ENCODE peak calls at places on chromosomes 2 and 18, in four cellular contexts. I is HL-60, P is K562, A is GM12878. X is an unnamed sample.

GRCh38 chr2:18410543-18410942 is 149.9 kb downstream of the RDH14 start:
- DNase-seq in A (no peak), P (no peak), I (no peak), X (no peak)

GRCh38 chr18:12645751-12646203 is 12.1 kb downstream of the SPIRE1 start:
- DNase-seq in I (no peak), A (no peak), P (no peak), X (no peak)

GRCh38 chr18:34158881-34159690 is 65.6 kb downstream of the NOL4 start:
- DNase-seq in P (no peak), A (no peak), I (no peak), X (no peak)

GRCh38 chr2:168244318-168244717 is 3.1 kb downstream of the STK39 start:
- DNase-seq in P (no peak), I (no peak), A (no peak), X (no peak)

GRCh38 chr18:23437357-23438045 is 15.6 kb upstream of the RIOK3 start:
- DNase-seq in I (peak), A (no peak), P (peak), X (peak)

GRCh38 chr2:46296840-46297545 is at the start of gene EPAS1:
- DNase-seq in A (peak), P (peak), I (peak), X (peak)

GRCh38 chr2:97993926-97994325 is 1.8 kb downstream of the TMEM131 start:
- DNase-seq in P (no peak), I (no peak), A (no peak), X (no peak)

GRCh38 chr2:188870289-188870688 is 103.9 kb upstream of the COL3A1 start:
- DNase-seq in I (no peak), A (no peak), P (no peak), X (no peak)

GRCh38 chr2:164464376-164464775 is 156.9 kb downstream of the GRB14 start:
- DNase-seq in I (no peak), P (no peak), A (no peak), X (no peak)

GRCh38 chr2:33086400-33087015 is 139.8 kb downstream of the LTBP1 start:
- DNase-seq in P (no peak), A (no peak), I (no peak), X (no peak)

GRCh38 chr2:54479422-54479821 is 23.3 kb downstream of the SPTBN1 start:
- DNase-seq in P (peak), I (peak), A (no peak), X (no peak)

GRCh38 chr18:2410688-2411087 is 160.6 kb downstream of the METTL4 start:
- DNase-seq in A (no peak), I (no peak), P (no peak), X (no peak)

GRCh38 chr2:42859006-42859552 is 66.7 kb upstream of the HAAO start:
- DNase-seq in A (peak), I (peak), P (peak), X (peak)

GRCh38 chr2:120175000-120175581 is 48.1 kb downstream of the TMEM185B start:
- DNase-seq in A (no peak), P (peak), I (peak), X (no peak)

GRCh38 chr18:32317651-32318050 is 127.8 kb downstream of the MEP1B start:
- DNase-seq in P (no peak), I (no peak), A (no peak), X (no peak)

GRCh38 chr2:241822264-241822623 is 13.3 kb downstream of the NEU4 start:
- DNase-seq in P (no peak), I (no peak), A (no peak), X (peak)

GRCh38 chr2:178328037-178328436 is 122.9 kb downstream of the PRKRA start:
- DNase-seq in A (no peak), I (no peak), P (no peak), X (no peak)

GRCh38 chr2:199460101-199460671 is 2.4 kb upstream of the SATB2 start:
- DNase-seq in I (peak), P (no peak), A (no peak), X (no peak)

GRCh38 chr2:28413896-28414290 is 21.2 kb downstream of the FOSL2 start:
- DNase-seq in I (no peak), P (no peak), A (no peak), X (no peak)

GRCh38 chr2:18309627-18310026 is 250.8 kb downstream of the RDH14 start:
- DNase-seq in A (no peak), P (no peak), I (no peak), X (no peak)

GRCh38 chr2:43648979-43649701 is 12.1 kb downstream of the PLEKHH2 start:
- DNase-seq in I (no peak), A (no peak), P (no peak), X (no peak)

GRCh38 chr18:2515908-2516625 is 55.2 kb downstream of the METTL4 start:
- DNase-seq in A (no peak), P (no peak), I (peak), X (no peak)

GRCh38 chr18:63683152-63683551 is 19.6 kb upstream of the SERPINB11 start:
- DNase-seq in P (no peak), I (no peak), A (no peak), X (no peak)

GRCh38 chr2:27446057-27446456 is 3.9 kb downstream of the KRTCAP3 start:
- DNase-seq in P (no peak), I (no peak), A (no peak), X (no peak)

GRCh38 chr18:22544626-22545025 is 126.9 kb upstream of the CTAGE1 start:
- DNase-seq in A (no peak), I (no peak), P (no peak), X (no peak)

GRCh38 chr2:124027182-124027581 is 2.1 kb downstream of the CNTNAP5 start:
- DNase-seq in A (peak), I (no peak), P (peak), X (peak)

GRCh38 chr18:51009071-51009470 is 20.9 kb upstream of the SMAD4 start:
- DNase-seq in I (peak), A (no peak), P (no peak), X (no peak)

GRCh38 chr2:163779970-163780597 is 44.3 kb upstream of the FIGN start:
- DNase-seq in P (no peak), A (no peak), I (no peak), X (no peak)

GRCh38 chr18:79599503-79599931 is 80.1 kb upstream of the CTDP1 start:
- DNase-seq in P (no peak), A (no peak), I (no peak), X (no peak)

GRCh38 chr18:31581498-31582197 is 10.0 kb upstream of the TTR start:
- DNase-seq in P (no peak), A (no peak), I (no peak), X (no peak)

GRCh38 chr2:108354171-108354570 is 23.6 kb upstream of the SULT1C4 start:
- DNase-seq in A (no peak), I (peak), P (no peak), X (no peak)

GRCh38 chr2:227607969-227608368 is 6.7 kb downstream of the SCYGR3 start:
- DNase-seq in I (no peak), P (no peak), A (no peak), X (no peak)

GRCh38 chr2:154092571-154092970 is 220.8 kb downstream of the GALNT13 start:
- DNase-seq in I (no peak), P (no peak), A (no peak), X (no peak)

GRCh38 chr2:158967731-158968395 is 577 bp upstream of the TANC1 start:
- DNase-seq in P (no peak), A (no peak), I (no peak), X (peak)

GRCh38 chr2:184305105-184305504 is 293.2 kb upstream of the ZNF804A start:
- DNase-seq in P (no peak), I (no peak), A (no peak), X (no peak)

GRCh38 chr18:23812566-23813440 is 123.5 kb downstream of the LAMA3 start:
- DNase-seq in I (no peak), A (no peak), P (peak), X (no peak)

GRCh38 chr2:232013701-232014353 is 52.3 kb downstream of the DIS3L2 start:
- DNase-seq in A (peak), P (no peak), I (peak), X (no peak)

DNA sequence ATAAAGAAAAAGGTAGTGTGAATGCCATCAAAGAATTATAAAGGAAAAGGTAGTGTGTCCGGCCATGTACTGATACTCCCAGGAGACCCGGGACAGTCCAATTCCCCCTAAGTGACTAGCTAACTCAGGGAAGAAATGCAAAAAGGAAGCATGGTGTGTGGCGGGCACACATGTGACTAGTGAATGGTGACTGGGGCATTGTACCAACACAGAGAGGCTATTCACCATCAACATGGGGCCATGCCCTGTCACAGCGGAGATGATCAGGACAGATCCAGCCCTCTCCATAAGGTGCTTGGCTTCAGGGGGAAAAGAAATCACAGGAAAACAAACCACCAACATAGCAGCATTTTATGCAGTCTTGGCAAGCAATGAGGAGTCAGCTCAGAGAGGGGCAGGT is 34.4 kb downstream of the FAM168B start:
- DNase-seq in I (no peak), A (no peak), P (no peak), X (no peak)
- TF ChIP-seq SPI1 in I (no peak), A (no peak), P (no peak), X (no peak)

GRCh38 chr2:206083602-206084467 is 2.1 kb downstream of the INO80D start:
- DNase-seq in P (no peak), I (no peak), A (peak), X (no peak)

GRCh38 chr2:206086683-206087350 is 843 bp upstream of the INO80D start:
- DNase-seq in P (peak), I (no peak), A (no peak), X (no peak)

GRCh38 chr2:206084468-206084869 is 1.5 kb downstream of the INO80D start:
- DNase-seq in A (no peak), I (peak), P (peak), X (no peak)

GRCh38 chr2:206085742-206086445 is at the start of gene INO80D:
- DNase-seq in P (peak), I (peak), A (peak), X (peak)

DNA sequence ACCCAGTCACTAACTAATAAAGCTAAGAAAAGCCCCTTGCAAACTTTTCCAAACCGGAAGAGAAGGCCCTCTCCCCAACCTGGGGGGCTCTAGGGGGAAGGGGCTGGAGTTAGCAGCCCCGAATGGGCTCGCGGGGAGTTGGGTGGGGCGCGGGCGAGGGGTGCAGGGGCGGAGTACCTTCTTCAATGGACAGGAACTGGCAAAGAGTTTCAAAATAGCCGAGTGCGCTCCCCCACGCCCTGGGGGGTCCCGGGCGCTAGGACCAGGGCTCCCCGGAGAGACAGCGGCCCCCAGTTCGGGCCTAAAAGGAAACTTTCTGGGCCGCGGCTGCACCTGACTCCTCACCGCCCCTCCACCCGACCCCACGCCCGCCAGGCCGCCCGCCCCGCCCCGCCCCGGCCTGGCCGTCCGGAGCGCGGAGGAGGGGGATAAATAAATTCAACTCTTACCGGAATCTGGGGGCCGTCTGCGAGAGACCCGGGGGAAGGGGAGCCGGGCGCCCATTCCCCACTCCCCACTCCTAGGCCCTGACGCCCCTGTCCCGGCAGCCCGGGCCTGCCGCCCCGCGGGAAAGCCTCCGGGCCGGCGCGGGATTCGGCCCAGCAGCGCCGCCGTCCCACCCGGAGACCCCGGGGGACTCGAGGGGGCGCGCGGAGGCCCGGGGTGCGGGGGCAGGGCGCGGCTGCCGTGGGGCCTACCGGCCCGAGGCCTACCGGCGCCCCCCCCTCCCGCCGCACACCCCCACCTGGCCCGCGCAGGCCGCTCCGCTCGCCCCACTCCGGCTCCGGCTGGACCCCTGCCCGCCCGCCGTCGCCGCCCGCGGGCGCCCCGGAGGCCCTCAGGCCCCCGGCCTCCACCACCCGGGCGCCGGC is 868 bp downstream of the INO80D start:
- DNase-seq in I (no peak), P (peak), A (no peak), X (peak)
- TF ChIP-seq SPI1 in I (no peak), P (no peak), A (no peak), X (no peak)

GRCh38 chr2:240622631-240623235 is 2.5 kb upstream of the GPR35 start:
- DNase-seq in P (no peak), A (no peak), I (no peak), X (no peak)
- TF ChIP-seq SPI1 in P (no peak), A (no peak), I (no peak), X (no peak)

DNA sequence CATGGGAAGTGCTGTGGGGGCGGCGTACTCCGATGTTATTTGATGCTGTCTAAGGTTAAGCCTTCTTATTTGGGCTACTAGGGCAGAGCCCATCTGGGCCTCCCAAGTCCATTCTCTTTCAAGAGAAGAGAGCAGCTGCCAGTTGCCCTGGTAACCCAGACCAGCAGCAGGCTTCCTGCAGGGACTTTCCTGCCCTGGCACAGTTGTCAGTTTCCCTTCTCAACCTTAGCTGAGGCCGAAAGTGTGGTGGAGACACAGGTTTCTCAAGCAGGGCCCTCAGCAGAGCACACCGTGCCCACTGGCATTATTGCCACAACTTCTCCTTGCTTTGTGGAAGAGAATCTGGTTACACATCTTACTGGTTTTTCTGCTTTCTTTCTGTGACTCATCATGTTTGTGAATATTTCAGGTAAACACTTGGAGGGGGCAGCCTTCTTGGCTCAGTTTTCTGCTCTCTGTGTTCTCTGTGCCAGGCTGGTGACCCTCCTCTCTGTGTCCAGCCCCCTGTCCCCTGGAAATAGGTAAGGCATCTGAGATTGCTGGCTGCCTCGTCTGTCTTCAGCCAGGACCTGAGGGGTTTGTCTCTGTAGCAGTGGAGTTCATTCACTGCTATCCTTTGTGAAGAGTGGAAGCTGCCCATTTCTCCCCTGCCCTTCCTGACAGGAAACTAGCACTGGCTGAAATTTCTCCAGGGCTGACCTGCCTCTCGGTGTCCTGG is 111.0 kb downstream of the B3GNT2 start:
- DNase-seq in A (peak), I (peak), P (no peak), X (no peak)
- TF ChIP-seq SPI1 in A (no peak), I (no peak), P (no peak), X (no peak)